ENCODE peak calls at places on chromosomes 2 and 18, in six cellular contexts. One of them, this sample, is unnamed.
A peak's percentile ranks its signal among the peaks of the same experiment; 100 is the strongest.

GRCh38 chr2:70458661-70459060 is 95.0 kb downstream of the TGFA start:
- DNase-seq in heart right ventricle: no peak
- DNase-seq in activated CD4-positive, alpha-beta T cell treated with anti-CD3 and anti-CD28 coated beads, Interleukin-2, amount 50 U/mL, for 1 hour: no peak
- DNase-seq in AG08396: no peak
- DNase-seq in NCI-H510A: no peak
- DNase-seq in ELR: no peak
- DNase-seq in this sample: no peak

GRCh38 chr2:6368271-6368670 is 497.4 kb downstream of the CMPK2 start:
- DNase-seq in activated CD4-positive, alpha-beta T cell treated with anti-CD3 and anti-CD28 coated beads, Interleukin-2, amount 50 U/mL, for 1 hour: no peak
- DNase-seq in NCI-H510A: no peak
- DNase-seq in heart right ventricle: no peak
- DNase-seq in ELR: no peak
- DNase-seq in AG08396: no peak
- DNase-seq in this sample: no peak

GRCh38 chr18:34352385-34353163 is 127.9 kb upstream of the NOL4 start:
- DNase-seq in AG08396: no peak
- DNase-seq in heart right ventricle: no peak
- DNase-seq in ELR: no peak
- DNase-seq in NCI-H510A: peak; percentile 76
- DNase-seq in activated CD4-positive, alpha-beta T cell treated with anti-CD3 and anti-CD28 coated beads, Interleukin-2, amount 50 U/mL, for 1 hour: no peak
- DNase-seq in this sample: no peak

GRCh38 chr2:177331446-177331997 is 61.1 kb upstream of the AGPS start:
- DNase-seq in heart right ventricle: no peak
- DNase-seq in AG08396: no peak
- DNase-seq in ELR: no peak
- DNase-seq in NCI-H510A: no peak
- DNase-seq in activated CD4-positive, alpha-beta T cell treated with anti-CD3 and anti-CD28 coated beads, Interleukin-2, amount 50 U/mL, for 1 hour: no peak
- DNase-seq in this sample: no peak

GRCh38 chr2:101012706-101013181 is 10.7 kb downstream of the RPL31 start:
- DNase-seq in ELR: peak; percentile 63
- DNase-seq in activated CD4-positive, alpha-beta T cell treated with anti-CD3 and anti-CD28 coated beads, Interleukin-2, amount 50 U/mL, for 1 hour: peak; percentile 24
- DNase-seq in NCI-H510A: no peak
- DNase-seq in AG08396: peak; percentile 47
- DNase-seq in heart right ventricle: peak; percentile 26
- DNase-seq in this sample: no peak

GRCh38 chr2:160379399-160379798 is 114.2 kb downstream of the RBMS1 start:
- DNase-seq in activated CD4-positive, alpha-beta T cell treated with anti-CD3 and anti-CD28 coated beads, Interleukin-2, amount 50 U/mL, for 1 hour: no peak
- DNase-seq in NCI-H510A: no peak
- DNase-seq in AG08396: no peak
- DNase-seq in ELR: peak; percentile 73
- DNase-seq in heart right ventricle: no peak
- DNase-seq in this sample: no peak

GRCh38 chr2:238920053-238920452 is 72.2 kb downstream of the TWIST2 start:
- DNase-seq in heart right ventricle: no peak
- DNase-seq in NCI-H510A: no peak
- DNase-seq in AG08396: no peak
- DNase-seq in ELR: no peak
- DNase-seq in activated CD4-positive, alpha-beta T cell treated with anti-CD3 and anti-CD28 coated beads, Interleukin-2, amount 50 U/mL, for 1 hour: no peak
- DNase-seq in this sample: no peak

GRCh38 chr2:9897796-9898195 is 53.7 kb upstream of the GRHL1 start:
- DNase-seq in activated CD4-positive, alpha-beta T cell treated with anti-CD3 and anti-CD28 coated beads, Interleukin-2, amount 50 U/mL, for 1 hour: no peak
- DNase-seq in ELR: no peak
- DNase-seq in NCI-H510A: no peak
- DNase-seq in heart right ventricle: no peak
- DNase-seq in AG08396: no peak
- DNase-seq in this sample: no peak

GRCh38 chr2:231184319-231184718 is 14.1 kb upstream of the ARMC9 start:
- DNase-seq in activated CD4-positive, alpha-beta T cell treated with anti-CD3 and anti-CD28 coated beads, Interleukin-2, amount 50 U/mL, for 1 hour: no peak
- DNase-seq in NCI-H510A: no peak
- DNase-seq in AG08396: no peak
- DNase-seq in ELR: no peak
- DNase-seq in heart right ventricle: no peak
- DNase-seq in this sample: no peak

GRCh38 chr2:22194218-22194617 is 1070.5 kb downstream of the TDRD15 start:
- DNase-seq in ELR: no peak
- DNase-seq in activated CD4-positive, alpha-beta T cell treated with anti-CD3 and anti-CD28 coated beads, Interleukin-2, amount 50 U/mL, for 1 hour: no peak
- DNase-seq in AG08396: no peak
- DNase-seq in heart right ventricle: no peak
- DNase-seq in NCI-H510A: no peak
- DNase-seq in this sample: no peak

GRCh38 chr18:22503803-22504202 is 86.1 kb upstream of the CTAGE1 start:
- DNase-seq in AG08396: peak; percentile 75
- DNase-seq in NCI-H510A: no peak
- DNase-seq in ELR: peak; percentile 26
- DNase-seq in heart right ventricle: peak; percentile 57
- DNase-seq in activated CD4-positive, alpha-beta T cell treated with anti-CD3 and anti-CD28 coated beads, Interleukin-2, amount 50 U/mL, for 1 hour: no peak
- DNase-seq in this sample: peak; percentile 15

GRCh38 chr2:197008229-197008628 is 81.7 kb upstream of the PGAP1 start:
- DNase-seq in AG08396: peak; percentile 51
- DNase-seq in activated CD4-positive, alpha-beta T cell treated with anti-CD3 and anti-CD28 coated beads, Interleukin-2, amount 50 U/mL, for 1 hour: no peak
- DNase-seq in heart right ventricle: no peak
- DNase-seq in NCI-H510A: no peak
- DNase-seq in ELR: peak; percentile 84
- DNase-seq in this sample: no peak

GRCh38 chr2:176902454-176902853 is 310.1 kb upstream of the HNRNPA3 start:
- DNase-seq in AG08396: no peak
- DNase-seq in heart right ventricle: no peak
- DNase-seq in activated CD4-positive, alpha-beta T cell treated with anti-CD3 and anti-CD28 coated beads, Interleukin-2, amount 50 U/mL, for 1 hour: no peak
- DNase-seq in ELR: no peak
- DNase-seq in NCI-H510A: no peak
- DNase-seq in this sample: no peak

GRCh38 chr18:8615397-8616025 is 6.3 kb downstream of the RAB12 start:
- DNase-seq in AG08396: peak; percentile 91
- DNase-seq in activated CD4-positive, alpha-beta T cell treated with anti-CD3 and anti-CD28 coated beads, Interleukin-2, amount 50 U/mL, for 1 hour: no peak
- DNase-seq in ELR: peak; percentile 91
- DNase-seq in NCI-H510A: no peak
- DNase-seq in heart right ventricle: peak; percentile 51
- DNase-seq in this sample: peak; percentile 68

GRCh38 chr2:240622631-240623235 is 2.5 kb upstream of the GPR35 start:
- DNase-seq in activated CD4-positive, alpha-beta T cell treated with anti-CD3 and anti-CD28 coated beads, Interleukin-2, amount 50 U/mL, for 1 hour: no peak
- DNase-seq in NCI-H510A: no peak
- DNase-seq in heart right ventricle: no peak
- DNase-seq in AG08396: no peak
- DNase-seq in ELR: no peak
- DNase-seq in this sample: no peak

GRCh38 chr2:186664644-186665043 is 29.2 kb upstream of the FAM171B start:
- DNase-seq in heart right ventricle: no peak
- DNase-seq in ELR: no peak
- DNase-seq in NCI-H510A: no peak
- DNase-seq in activated CD4-positive, alpha-beta T cell treated with anti-CD3 and anti-CD28 coated beads, Interleukin-2, amount 50 U/mL, for 1 hour: no peak
- DNase-seq in AG08396: no peak
- DNase-seq in this sample: no peak

GRCh38 chr2:120470041-120470716 is 124.2 kb downstream of the INHBB start:
- DNase-seq in ELR: peak; percentile 90
- DNase-seq in heart right ventricle: no peak
- DNase-seq in activated CD4-positive, alpha-beta T cell treated with anti-CD3 and anti-CD28 coated beads, Interleukin-2, amount 50 U/mL, for 1 hour: no peak
- DNase-seq in NCI-H510A: peak; percentile 71
- DNase-seq in AG08396: peak; percentile 95
- DNase-seq in this sample: peak; percentile 92